ENCODE peak calls at places on chromosomes 11 and 22, in six cellular contexts. One of them, this sample, is unnamed.
A peak's percentile ranks its signal among the peaks of the same experiment; 100 is the strongest.

GRCh38 chr22:48379371-48379770 is 1448.3 kb downstream of the BRD1 start:
- DNase-seq in psoas muscle: no peak
- DNase-seq in right atrium auricular region: no peak
- DNase-seq in breast epithelium: peak; percentile 46
- DNase-seq in GM23248: no peak
- DNase-seq in Peyer's patch: peak; percentile 23
- DNase-seq in this sample: no peak

GRCh38 chr11:35134403-35135126 is 4.4 kb upstream of the CD44 start:
- DNase-seq in psoas muscle: no peak
- DNase-seq in right atrium auricular region: no peak
- DNase-seq in breast epithelium: no peak
- DNase-seq in GM23248: peak; percentile 66
- DNase-seq in Peyer's patch: no peak
- DNase-seq in this sample: no peak

GRCh38 chr11:86987687-86988086 is 32.5 kb upstream of the FZD4 start:
- DNase-seq in psoas muscle: no peak
- DNase-seq in right atrium auricular region: no peak
- DNase-seq in breast epithelium: no peak
- DNase-seq in GM23248: no peak
- DNase-seq in Peyer's patch: no peak
- DNase-seq in this sample: no peak

GRCh38 chr11:115159122-115159665 is 345.0 kb downstream of the CADM1 start:
- DNase-seq in psoas muscle: no peak
- DNase-seq in right atrium auricular region: no peak
- DNase-seq in breast epithelium: no peak
- DNase-seq in GM23248: no peak
- DNase-seq in Peyer's patch: no peak
- DNase-seq in this sample: no peak

GRCh38 chr11:96091476-96091875 is 167.6 kb upstream of the MTMR2 start:
- DNase-seq in psoas muscle: no peak
- DNase-seq in right atrium auricular region: no peak
- DNase-seq in breast epithelium: no peak
- DNase-seq in GM23248: no peak
- DNase-seq in Peyer's patch: no peak
- DNase-seq in this sample: no peak

GRCh38 chr22:49306632-49306975 is 521.1 kb downstream of the BRD1 start:
- DNase-seq in psoas muscle: no peak
- DNase-seq in right atrium auricular region: peak; percentile 43
- DNase-seq in breast epithelium: peak; percentile 30
- DNase-seq in GM23248: no peak
- DNase-seq in Peyer's patch: peak; percentile 36
- DNase-seq in this sample: no peak

GRCh38 chr22:38167988-38168407 is 13.6 kb downstream of the PLA2G6 start:
- DNase-seq in psoas muscle: peak; percentile 55
- DNase-seq in right atrium auricular region: no peak
- DNase-seq in breast epithelium: peak; percentile 85
- DNase-seq in GM23248: no peak
- DNase-seq in Peyer's patch: no peak
- DNase-seq in this sample: no peak

GRCh38 chr11:129932385-129933067 is 37.1 kb upstream of the NFRKB start:
- DNase-seq in psoas muscle: no peak
- DNase-seq in right atrium auricular region: no peak
- DNase-seq in breast epithelium: no peak
- DNase-seq in GM23248: no peak
- DNase-seq in Peyer's patch: no peak
- DNase-seq in this sample: no peak

GRCh38 chr11:109972939-109973338 is 120.3 kb upstream of the ZC3H12C start:
- DNase-seq in psoas muscle: no peak
- DNase-seq in right atrium auricular region: no peak
- DNase-seq in breast epithelium: no peak
- DNase-seq in GM23248: peak; percentile 27
- DNase-seq in Peyer's patch: no peak
- DNase-seq in this sample: no peak

GRCh38 chr11:73072935-73073481 is 69.1 kb downstream of the FCHSD2 start:
- DNase-seq in psoas muscle: no peak
- DNase-seq in right atrium auricular region: no peak
- DNase-seq in breast epithelium: no peak
- DNase-seq in GM23248: peak; percentile 43
- DNase-seq in Peyer's patch: no peak
- DNase-seq in this sample: no peak

GRCh38 chr11:102157219-102157618 is 47.0 kb downstream of the YAP1 start:
- DNase-seq in psoas muscle: peak; percentile 33
- DNase-seq in right atrium auricular region: peak; percentile 85
- DNase-seq in breast epithelium: no peak
- DNase-seq in GM23248: peak; percentile 73
- DNase-seq in Peyer's patch: peak; percentile 55
- DNase-seq in this sample: no peak

GRCh38 chr11:46727952-46728658 is 9.1 kb downstream of the F2 start:
- DNase-seq in psoas muscle: no peak
- DNase-seq in right atrium auricular region: no peak
- DNase-seq in breast epithelium: no peak
- DNase-seq in GM23248: no peak
- DNase-seq in Peyer's patch: no peak
- DNase-seq in this sample: no peak

GRCh38 chr11:122769126-122769780 is 69.0 kb upstream of the CRTAM start:
- DNase-seq in psoas muscle: no peak
- DNase-seq in right atrium auricular region: no peak
- DNase-seq in breast epithelium: no peak
- DNase-seq in GM23248: peak; percentile 41
- DNase-seq in Peyer's patch: no peak
- DNase-seq in this sample: no peak

GRCh38 chr11:7967826-7968225 is 2.6 kb upstream of the NLRP10 start:
- DNase-seq in psoas muscle: no peak
- DNase-seq in right atrium auricular region: no peak
- DNase-seq in breast epithelium: no peak
- DNase-seq in GM23248: peak; percentile 65
- DNase-seq in Peyer's patch: no peak
- DNase-seq in this sample: no peak

GRCh38 chr11:206516-207212 is 535 bp downstream of the BET1L start:
- DNase-seq in psoas muscle: no peak
- DNase-seq in right atrium auricular region: peak; percentile 59
- DNase-seq in breast epithelium: no peak
- DNase-seq in GM23248: peak; percentile 65
- DNase-seq in Peyer's patch: peak; percentile 72
- DNase-seq in this sample: no peak

GRCh38 chr11:92384316-92384715 is 159.7 kb downstream of the FAT3 start:
- DNase-seq in psoas muscle: no peak
- DNase-seq in right atrium auricular region: no peak
- DNase-seq in breast epithelium: no peak
- DNase-seq in GM23248: peak; percentile 65
- DNase-seq in Peyer's patch: no peak
- DNase-seq in this sample: peak; percentile 23

GRCh38 chr22:32206774-32207758 is 2.2 kb upstream of the RFPL2 start:
- DNase-seq in psoas muscle: no peak
- DNase-seq in right atrium auricular region: no peak
- DNase-seq in breast epithelium: no peak
- DNase-seq in GM23248: peak; percentile 33
- DNase-seq in Peyer's patch: peak; percentile 75
- DNase-seq in this sample: no peak

GRCh38 chr11:75563978-75564552 is 2.0 kb downstream of the SERPINH1 start:
- DNase-seq in psoas muscle: peak; percentile 78
- DNase-seq in right atrium auricular region: peak; percentile 84
- DNase-seq in breast epithelium: no peak
- DNase-seq in GM23248: peak; percentile 97
- DNase-seq in Peyer's patch: no peak
- DNase-seq in this sample: no peak

GRCh38 chr11:102464859-102465500 is 12.4 kb upstream of the TMEM123 start:
- DNase-seq in psoas muscle: no peak
- DNase-seq in right atrium auricular region: no peak
- DNase-seq in breast epithelium: no peak
- DNase-seq in GM23248: no peak
- DNase-seq in Peyer's patch: no peak
- DNase-seq in this sample: no peak

GRCh38 chr11:36453678-36454077 is 56.4 kb downstream of the TRAF6 start:
- DNase-seq in psoas muscle: no peak
- DNase-seq in right atrium auricular region: no peak
- DNase-seq in breast epithelium: no peak
- DNase-seq in GM23248: peak; percentile 59
- DNase-seq in Peyer's patch: peak; percentile 58
- DNase-seq in this sample: no peak

GRCh38 chr11:64850979-64851567 is 6.6 kb upstream of the CDC42BPG start:
- DNase-seq in psoas muscle: no peak
- DNase-seq in right atrium auricular region: no peak
- DNase-seq in breast epithelium: no peak
- DNase-seq in GM23248: peak; percentile 65
- DNase-seq in Peyer's patch: peak; percentile 89
- DNase-seq in this sample: no peak

GRCh38 chr22:23850136-23850611 is 7.5 kb upstream of the SLC2A11 start:
- DNase-seq in psoas muscle: no peak
- DNase-seq in right atrium auricular region: no peak
- DNase-seq in breast epithelium: no peak
- DNase-seq in GM23248: no peak
- DNase-seq in Peyer's patch: no peak
- DNase-seq in this sample: no peak

GRCh38 chr11:85844439-85845051 is 10.6 kb upstream of the CCDC83 start:
- DNase-seq in psoas muscle: no peak
- DNase-seq in right atrium auricular region: no peak
- DNase-seq in breast epithelium: no peak
- DNase-seq in GM23248: peak; percentile 82
- DNase-seq in Peyer's patch: no peak
- DNase-seq in this sample: peak; percentile 93

GRCh38 chr22:37079668-37080171 is 28.2 kb downstream of the KCTD17 start:
- DNase-seq in psoas muscle: no peak
- DNase-seq in right atrium auricular region: no peak
- DNase-seq in breast epithelium: no peak
- DNase-seq in GM23248: peak; percentile 59
- DNase-seq in Peyer's patch: peak; percentile 86
- DNase-seq in this sample: no peak

GRCh38 chr11:29328961-29329441 is 687.8 kb downstream of the KCNA4 start:
- DNase-seq in psoas muscle: no peak
- DNase-seq in right atrium auricular region: no peak
- DNase-seq in breast epithelium: no peak
- DNase-seq in GM23248: peak; percentile 72
- DNase-seq in Peyer's patch: no peak
- DNase-seq in this sample: no peak

GRCh38 chr11:44673691-44674090 is 53.1 kb upstream of the TSPAN18 start:
- DNase-seq in psoas muscle: no peak
- DNase-seq in right atrium auricular region: no peak
- DNase-seq in breast epithelium: no peak
- DNase-seq in GM23248: no peak
- DNase-seq in Peyer's patch: no peak
- DNase-seq in this sample: no peak

GRCh38 chr22:29306830-29307657 is 594 bp downstream of the GAS2L1 start:
- DNase-seq in psoas muscle: peak; percentile 88
- DNase-seq in right atrium auricular region: peak; percentile 79
- DNase-seq in breast epithelium: peak; percentile 83
- DNase-seq in GM23248: peak; percentile 94
- DNase-seq in Peyer's patch: peak; percentile 85
- DNase-seq in this sample: no peak

GRCh38 chr11:34330653-34331052 is 27.2 kb downstream of the ABTB2 start:
- DNase-seq in psoas muscle: no peak
- DNase-seq in right atrium auricular region: no peak
- DNase-seq in breast epithelium: no peak
- DNase-seq in GM23248: no peak
- DNase-seq in Peyer's patch: no peak
- DNase-seq in this sample: no peak

GRCh38 chr11:32436751-32437405 is 1.5 kb upstream of the WT1 start:
- DNase-seq in psoas muscle: no peak
- DNase-seq in right atrium auricular region: no peak
- DNase-seq in breast epithelium: no peak
- DNase-seq in GM23248: no peak
- DNase-seq in Peyer's patch: no peak
- DNase-seq in this sample: no peak
- H3K27me3 ChIP-seq in psoas muscle: peaks cover 96% of the 10 kb centered on the region
- H3K27me3 ChIP-seq in right atrium auricular region: peaks cover 38% of the 10 kb centered on the region
- H3K27me3 ChIP-seq in breast epithelium: peaks cover 100% of the 10 kb centered on the region
- H3K27me3 ChIP-seq in GM23248: peaks cover 98% of the 10 kb centered on the region
- H3K27me3 ChIP-seq in Peyer's patch: peaks cover 70% of the 10 kb centered on the region
- H3K27me3 ChIP-seq in this sample: peaks cover 83% of the 10 kb centered on the region

DNA sequence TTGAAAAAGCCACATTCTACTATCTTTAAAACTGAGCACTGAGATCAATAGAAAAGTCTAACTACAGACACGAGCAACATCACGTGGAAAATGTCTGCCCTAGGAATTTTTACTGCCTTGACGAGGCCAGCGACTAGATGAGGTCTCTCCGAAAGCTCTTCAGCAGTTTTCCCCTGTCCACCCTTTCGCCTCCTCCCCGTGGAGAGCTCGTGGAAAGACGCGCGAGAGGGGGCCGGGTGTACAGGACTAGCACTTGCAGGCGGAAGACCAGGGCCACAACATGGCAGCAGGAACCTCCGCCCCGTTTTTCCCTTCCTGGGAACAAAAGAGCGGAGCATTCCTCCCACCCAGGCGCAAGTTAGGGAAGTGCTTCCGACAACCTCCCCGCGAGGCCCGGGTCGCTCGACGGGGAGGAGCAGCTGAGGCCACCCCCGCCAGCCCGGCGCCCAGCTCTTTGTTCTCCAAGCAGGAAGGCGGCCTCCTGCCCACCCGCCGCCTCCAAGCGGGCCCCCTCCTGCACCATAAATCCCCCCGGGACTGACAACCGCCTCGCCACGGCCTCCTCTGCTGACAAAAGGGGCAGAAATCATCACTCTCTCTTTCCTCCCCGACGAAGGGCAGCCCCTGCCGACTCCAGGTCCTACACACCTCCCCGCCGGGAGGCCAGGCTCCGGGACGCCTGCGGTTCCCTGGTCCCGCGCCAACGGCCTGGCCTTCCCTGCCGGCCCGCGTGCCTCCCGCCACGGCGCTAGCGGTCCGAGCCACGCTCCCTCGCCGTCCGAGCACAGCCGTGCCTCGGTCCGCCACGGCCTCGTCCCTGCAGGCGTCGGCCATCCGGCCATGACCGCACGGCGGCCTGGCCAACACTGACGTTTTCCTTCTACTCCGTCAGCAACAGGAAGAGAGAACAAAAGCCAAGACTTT is 835 bp downstream of the EIF4G2 start:
- DNase-seq in psoas muscle: peak; percentile 74
- DNase-seq in right atrium auricular region: peak; percentile 71
- DNase-seq in breast epithelium: peak; percentile 69
- DNase-seq in GM23248: peak; percentile 78
- DNase-seq in Peyer's patch: peak; percentile 75
- DNase-seq in this sample: no peak
- H3K27me3 ChIP-seq in psoas muscle: no peaks in the 10 kb centered on the region
- H3K27me3 ChIP-seq in right atrium auricular region: no peaks in the 10 kb centered on the region
- H3K27me3 ChIP-seq in breast epithelium: no peaks in the 10 kb centered on the region
- H3K27me3 ChIP-seq in GM23248: no peaks in the 10 kb centered on the region
- H3K27me3 ChIP-seq in Peyer's patch: no peaks in the 10 kb centered on the region
- H3K27me3 ChIP-seq in this sample: no peaks in the 10 kb centered on the region

GRCh38 chr22:44405661-44406060 is 92.4 kb downstream of the RTL6 start:
- DNase-seq in psoas muscle: no peak
- DNase-seq in right atrium auricular region: no peak
- DNase-seq in breast epithelium: peak; percentile 7
- DNase-seq in GM23248: no peak
- DNase-seq in Peyer's patch: no peak
- DNase-seq in this sample: no peak
- H3K27me3 ChIP-seq in psoas muscle: peaks cover 9% of the 10 kb centered on the region
- H3K27me3 ChIP-seq in right atrium auricular region: no peaks in the 10 kb centered on the region
- H3K27me3 ChIP-seq in breast epithelium: peaks cover 12% of the 10 kb centered on the region
- H3K27me3 ChIP-seq in GM23248: peaks cover 2% of the 10 kb centered on the region
- H3K27me3 ChIP-seq in Peyer's patch: no peaks in the 10 kb centered on the region
- H3K27me3 ChIP-seq in this sample: peaks cover 17% of the 10 kb centered on the region

DNA sequence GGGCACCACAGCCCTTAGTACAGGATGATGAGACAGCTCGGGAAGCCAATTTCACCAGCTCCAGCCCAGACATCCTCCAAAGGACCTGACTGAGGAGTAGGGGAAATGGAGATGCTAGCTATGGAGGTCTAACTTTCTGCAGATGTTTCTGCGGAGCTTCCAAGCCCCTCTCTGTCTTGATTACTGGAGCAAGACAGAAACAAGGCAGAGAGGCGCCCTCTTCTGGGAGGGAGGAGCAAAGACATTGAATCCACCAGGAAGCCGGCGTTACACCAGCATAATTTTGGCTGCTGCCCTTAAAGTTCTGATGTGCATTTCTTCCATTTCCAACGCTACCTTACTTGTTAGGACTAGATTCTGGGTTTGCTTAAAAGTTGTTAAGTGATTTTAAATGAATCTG is 107.3 kb upstream of the HSD17B12 start:
- DNase-seq in psoas muscle: no peak
- DNase-seq in right atrium auricular region: no peak
- DNase-seq in breast epithelium: no peak
- DNase-seq in GM23248: peak; percentile 64
- DNase-seq in Peyer's patch: no peak
- DNase-seq in this sample: no peak
- H3K27me3 ChIP-seq in psoas muscle: peaks cover 70% of the 10 kb centered on the region
- H3K27me3 ChIP-seq in right atrium auricular region: peaks cover 7% of the 10 kb centered on the region
- H3K27me3 ChIP-seq in breast epithelium: peaks cover 75% of the 10 kb centered on the region
- H3K27me3 ChIP-seq in GM23248: peaks cover 8% of the 10 kb centered on the region
- H3K27me3 ChIP-seq in Peyer's patch: peaks cover 21% of the 10 kb centered on the region
- H3K27me3 ChIP-seq in this sample: peaks cover 74% of the 10 kb centered on the region

This sample was measured in kidney epithelial cell.